ENCODE peak calls at places on chromosomes 3 and 15, in seven cellular contexts. B is activated T-helper 9 cell treated with anti-CD3 and anti-CD28 coated beads, Interleukin-2, amount 50 U/mL, for 16 hours; W is hepatic stellate cell; S is stimulated activated CD4-positive, alpha-beta T cell treated with anti-CD3 and anti-CD28 coated beads, TNF-alpha, amount 100 ng/mL, for 4 hours; H is LoVo; T is ureter; C is AG08396. U is an unnamed sample.

GRCh38 chr3:177906573-177907229 is 629.5 kb upstream of the KCNMB2 start:
- DNase-seq in B (no peak), W (no peak), S (no peak), H (no peak), T (no peak), C (no peak), U (no peak)

GRCh38 chr3:30496496-30496966 is 109.9 kb upstream of the TGFBR2 start:
- DNase-seq in B (no peak), W (peak), S (no peak), H (no peak), T (peak), C (peak), U (no peak)

GRCh38 chr3:141083226-141083625 is 32.1 kb downstream of the SPSB4 start:
- DNase-seq in B (no peak), W (no peak), S (no peak), H (no peak), T (no peak), C (no peak), U (no peak)

GRCh38 chr3:118165413-118165812 is 869.2 kb downstream of the IGSF11 start:
- DNase-seq in B (no peak), W (no peak), S (no peak), H (no peak), T (no peak), C (no peak), U (no peak)

GRCh38 chr15:48888209-48888608 is 10.3 kb downstream of the EID1 start:
- DNase-seq in B (no peak), W (no peak), S (no peak), H (no peak), T (no peak), C (no peak), U (no peak)

GRCh38 chr3:29696311-29696710 is 415.4 kb downstream of the RBMS3 start:
- DNase-seq in B (no peak), W (no peak), S (no peak), H (no peak), T (no peak), C (no peak), U (no peak)

GRCh38 chr3:48465237-48465530 is 18.6 kb downstream of the ATRIP start:
- DNase-seq in B (no peak), W (no peak), S (no peak), H (no peak), T (no peak), C (no peak), U (no peak)

GRCh38 chr15:87940763-87941162 is 315.8 kb downstream of the NTRK3 start:
- DNase-seq in B (no peak), W (no peak), S (no peak), H (no peak), T (no peak), C (no peak), U (no peak)

GRCh38 chr3:166052440-166052839 is 215.2 kb upstream of the BCHE start:
- DNase-seq in B (no peak), W (no peak), S (no peak), H (no peak), T (no peak), C (no peak), U (no peak)

GRCh38 chr3:129060276-129061076 is at the start of gene GP9:
- DNase-seq in B (no peak), W (no peak), S (no peak), H (no peak), T (no peak), C (no peak), U (no peak)

GRCh38 chr3:57165637-57166036 is 484 bp upstream of the IL17RD start:
- DNase-seq in B (no peak), W (no peak), S (no peak), H (no peak), T (no peak), C (no peak), U (no peak)

GRCh38 chr15:34855397-34855796 is 60.0 kb upstream of the ACTC1 start:
- DNase-seq in B (no peak), W (no peak), S (no peak), H (no peak), T (no peak), C (peak), U (no peak)

GRCh38 chr15:31457161-31457560 is 130.5 kb downstream of the KLF13 start:
- DNase-seq in B (no peak), W (peak), S (no peak), H (no peak), T (no peak), C (peak), U (peak)

GRCh38 chr3:129505341-129505740 is 23.1 kb upstream of the RHO start:
- DNase-seq in B (no peak), W (no peak), S (no peak), H (no peak), T (no peak), C (no peak), U (no peak)

GRCh38 chr3:149371001-149371722 is 6.3 kb downstream of the TM4SF1 start:
- DNase-seq in B (no peak), W (no peak), S (no peak), H (peak), T (no peak), C (no peak), U (no peak)

GRCh38 chr3:14536837-14537589 is 3.1 kb downstream of the GRIP2 start:
- DNase-seq in B (no peak), W (no peak), S (no peak), H (no peak), T (no peak), C (no peak), U (no peak)

GRCh38 chr3:52244061-52244628 is 1.4 kb upstream of the PPM1M start:
- DNase-seq in B (no peak), W (no peak), S (no peak), H (peak), T (peak), C (no peak), U (peak)

GRCh38 chr15:91710072-91710471 is 143.4 kb upstream of the SLCO3A1 start:
- DNase-seq in B (no peak), W (no peak), S (no peak), H (no peak), T (no peak), C (no peak), U (no peak)

GRCh38 chr15:90646662-90647305 is 70.4 kb upstream of the BLM start:
- DNase-seq in B (no peak), W (no peak), S (no peak), H (no peak), T (no peak), C (no peak), U (no peak)

GRCh38 chr15:41994772-41995475 is 22.6 kb upstream of the EHD4 start:
- DNase-seq in B (no peak), W (no peak), S (no peak), H (no peak), T (no peak), C (no peak), U (peak)

GRCh38 chr3:16391936-16392536 is 121.5 kb downstream of the RFTN1 start:
- DNase-seq in B (no peak), W (no peak), S (no peak), H (no peak), T (no peak), C (no peak), U (no peak)

GRCh38 chr3:168066882-168067281 is 28.8 kb downstream of the GOLIM4 start:
- DNase-seq in B (no peak), W (no peak), S (no peak), H (no peak), T (no peak), C (no peak), U (no peak)

GRCh38 chr3:132386259-132386658 is 31.0 kb upstream of the DNAJC13 start:
- DNase-seq in B (no peak), W (no peak), S (no peak), H (no peak), T (no peak), C (no peak), U (no peak)

GRCh38 chr3:157529085-157529484 is 25.9 kb upstream of the VEPH1 start:
- DNase-seq in B (no peak), W (no peak), S (no peak), H (no peak), T (no peak), C (no peak), U (no peak)

GRCh38 chr3:145776782-145777408 is 384.1 kb downstream of the PLOD2 start:
- DNase-seq in B (no peak), W (peak), S (no peak), H (peak), T (no peak), C (peak), U (no peak)

GRCh38 chr3:51642462-51642861 is 28.6 kb upstream of the TEX264 start:
- DNase-seq in B (no peak), W (no peak), S (no peak), H (no peak), T (no peak), C (no peak), U (no peak)

GRCh38 chr15:78056714-78057269 is 20.7 kb downstream of the TBC1D2B start:
- DNase-seq in B (no peak), W (no peak), S (no peak), H (no peak), T (no peak), C (no peak), U (no peak)

GRCh38 chr3:159609620-159610019 is 379.0 kb upstream of the IL12A start:
- DNase-seq in B (no peak), W (no peak), S (no peak), H (no peak), T (no peak), C (no peak), U (no peak)

GRCh38 chr3:30686176-30686575 is 79.8 kb downstream of the TGFBR2 start:
- DNase-seq in B (no peak), W (no peak), S (no peak), H (no peak), T (no peak), C (no peak), U (no peak)

GRCh38 chr3:125123455-125123854 is 67.7 kb upstream of the HEG1 start:
- DNase-seq in B (no peak), W (no peak), S (no peak), H (no peak), T (no peak), C (no peak), U (no peak)

GRCh38 chr15:95215016-95215415 is 983.7 kb downstream of the MCTP2 start:
- DNase-seq in B (no peak), W (no peak), S (no peak), H (no peak), T (no peak), C (no peak), U (no peak)

GRCh38 chr3:73716418-73716817 is 91.7 kb upstream of the PDZRN3 start:
- DNase-seq in B (no peak), W (no peak), S (no peak), H (no peak), T (no peak), C (no peak), U (no peak)

GRCh38 chr15:84859143-84859542 is 25.3 kb upstream of the SLC28A1 start:
- DNase-seq in B (no peak), W (no peak), S (no peak), H (peak), T (peak), C (no peak), U (peak)

GRCh38 chr3:133884547-133885240 is 11.0 kb downstream of the RAB6B start:
- DNase-seq in B (no peak), W (no peak), S (no peak), H (no peak), T (no peak), C (no peak), U (no peak)

GRCh38 chr15:81270781-81271491 is 53.0 kb downstream of the STARD5 start:
- DNase-seq in B (no peak), W (no peak), S (no peak), H (no peak), T (no peak), C (no peak), U (no peak)

GRCh38 chr3:38545983-38546382 is 49.8 kb downstream of the EXOG start:
- DNase-seq in B (no peak), W (no peak), S (no peak), H (no peak), T (peak), C (no peak), U (no peak)

GRCh38 chr3:142628806-142629205 is 32.6 kb downstream of the PLS1 start:
- DNase-seq in B (no peak), W (no peak), S (no peak), H (no peak), T (no peak), C (no peak), U (no peak)

U was measured in upper lobe of right lung.